ENCODE peak calls at places on chromosomes 4 and X, in eight cellular contexts. One of them, this sample, is unnamed.
A peak's percentile ranks its signal among the peaks of the same experiment; 100 is the strongest.

GRCh38 chr4:26822546-26822945 is 38.1 kb upstream of the STIM2 start:
- DNase-seq in GM23338: no peak
- DNase-seq in GM12865: peak; percentile 61
- DNase-seq in spleen: no peak
- DNase-seq in thoracic aorta: no peak
- DNase-seq in ovary: no peak
- DNase-seq in mucosa of descending colon: no peak
- DNase-seq in heart left ventricle: no peak
- DNase-seq in this sample: no peak

GRCh38 chr4:1463927-1464540 is 57.8 kb upstream of the NKX1-1 start:
- DNase-seq in GM23338: no peak
- DNase-seq in GM12865: no peak
- DNase-seq in spleen: no peak
- DNase-seq in thoracic aorta: no peak
- DNase-seq in ovary: no peak
- DNase-seq in mucosa of descending colon: no peak
- DNase-seq in heart left ventricle: no peak
- DNase-seq in this sample: peak; percentile 33

GRCh38 chrX:123562342-123563146 is 170.3 kb downstream of the THOC2 start:
- DNase-seq in GM23338: no peak
- DNase-seq in GM12865: no peak
- DNase-seq in spleen: no peak
- DNase-seq in thoracic aorta: no peak
- DNase-seq in ovary: no peak
- DNase-seq in mucosa of descending colon: no peak
- DNase-seq in heart left ventricle: no peak
- DNase-seq in this sample: no peak

GRCh38 chrX:28120076-28120475 is 138.8 kb upstream of the DCAF8L1 start:
- DNase-seq in GM23338: no peak
- DNase-seq in GM12865: no peak
- DNase-seq in spleen: no peak
- DNase-seq in thoracic aorta: no peak
- DNase-seq in ovary: no peak
- DNase-seq in mucosa of descending colon: no peak
- DNase-seq in heart left ventricle: no peak
- DNase-seq in this sample: no peak

GRCh38 chrX:22135994-22136684 is 104.0 kb downstream of the PHEX start:
- DNase-seq in GM23338: peak; percentile 60
- DNase-seq in GM12865: peak; percentile 43
- DNase-seq in spleen: no peak
- DNase-seq in thoracic aorta: no peak
- DNase-seq in ovary: no peak
- DNase-seq in mucosa of descending colon: peak; percentile 40
- DNase-seq in heart left ventricle: no peak
- DNase-seq in this sample: no peak

GRCh38 chr4:10087152-10087791 is 29.3 kb downstream of the WDR1 start:
- DNase-seq in GM23338: no peak
- DNase-seq in GM12865: no peak
- DNase-seq in spleen: peak; percentile 71
- DNase-seq in thoracic aorta: no peak
- DNase-seq in ovary: no peak
- DNase-seq in mucosa of descending colon: no peak
- DNase-seq in heart left ventricle: no peak
- DNase-seq in this sample: peak; percentile 35

GRCh38 chr4:113835005-113835404 is 73.5 kb upstream of the CAMK2D start:
- DNase-seq in GM23338: no peak
- DNase-seq in GM12865: no peak
- DNase-seq in spleen: no peak
- DNase-seq in thoracic aorta: no peak
- DNase-seq in ovary: no peak
- DNase-seq in mucosa of descending colon: no peak
- DNase-seq in heart left ventricle: no peak
- DNase-seq in this sample: no peak

GRCh38 chrX:68725966-68726365 is 78.5 kb downstream of the STARD8 start:
- DNase-seq in GM23338: no peak
- DNase-seq in GM12865: no peak
- DNase-seq in spleen: no peak
- DNase-seq in thoracic aorta: no peak
- DNase-seq in ovary: no peak
- DNase-seq in mucosa of descending colon: no peak
- DNase-seq in heart left ventricle: no peak
- DNase-seq in this sample: no peak

GRCh38 chr4:114694770-114695169 is 96.2 kb downstream of the UGT8 start:
- DNase-seq in GM23338: peak; percentile 62
- DNase-seq in GM12865: peak; percentile 52
- DNase-seq in spleen: no peak
- DNase-seq in thoracic aorta: no peak
- DNase-seq in ovary: no peak
- DNase-seq in mucosa of descending colon: no peak
- DNase-seq in heart left ventricle: no peak
- DNase-seq in this sample: no peak

GRCh38 chrX:10040961-10041360 is 73.8 kb downstream of the CLDN34 start:
- DNase-seq in GM23338: no peak
- DNase-seq in GM12865: no peak
- DNase-seq in spleen: no peak
- DNase-seq in thoracic aorta: no peak
- DNase-seq in ovary: no peak
- DNase-seq in mucosa of descending colon: no peak
- DNase-seq in heart left ventricle: no peak
- DNase-seq in this sample: no peak

GRCh38 chrX:78327370-78328048 is at the start of gene CYSLTR1:
- DNase-seq in GM23338: peak; percentile 3
- DNase-seq in GM12865: peak; percentile 62
- DNase-seq in spleen: no peak
- DNase-seq in thoracic aorta: no peak
- DNase-seq in ovary: no peak
- DNase-seq in mucosa of descending colon: peak; percentile 10
- DNase-seq in heart left ventricle: no peak
- DNase-seq in this sample: no peak

GRCh38 chr4:177302371-177303100 is 7.1 kb upstream of the NEIL3 start:
- DNase-seq in GM23338: no peak
- DNase-seq in GM12865: no peak
- DNase-seq in spleen: no peak
- DNase-seq in thoracic aorta: no peak
- DNase-seq in ovary: no peak
- DNase-seq in mucosa of descending colon: no peak
- DNase-seq in heart left ventricle: no peak
- DNase-seq in this sample: no peak

GRCh38 chr4:183200453-183200852 is 101.4 kb downstream of the WWC2 start:
- DNase-seq in GM23338: no peak
- DNase-seq in GM12865: no peak
- DNase-seq in spleen: no peak
- DNase-seq in thoracic aorta: no peak
- DNase-seq in ovary: peak; percentile 15
- DNase-seq in mucosa of descending colon: peak; percentile 24
- DNase-seq in heart left ventricle: peak; percentile 60
- DNase-seq in this sample: peak; percentile 88

GRCh38 chr4:21949073-21949457 is 493 bp upstream of the KCNIP4 start:
- DNase-seq in GM23338: peak; percentile 37
- DNase-seq in GM12865: no peak
- DNase-seq in spleen: peak; percentile 73
- DNase-seq in thoracic aorta: no peak
- DNase-seq in ovary: no peak
- DNase-seq in mucosa of descending colon: peak; percentile 7
- DNase-seq in heart left ventricle: peak; percentile 22
- DNase-seq in this sample: peak; percentile 64

GRCh38 chr4:123415977-123416376 is 19.4 kb downstream of the SPRY1 start:
- DNase-seq in GM23338: no peak
- DNase-seq in GM12865: no peak
- DNase-seq in spleen: no peak
- DNase-seq in thoracic aorta: no peak
- DNase-seq in ovary: no peak
- DNase-seq in mucosa of descending colon: no peak
- DNase-seq in heart left ventricle: no peak
- DNase-seq in this sample: no peak

GRCh38 chr4:23368081-23368697 is 521.7 kb downstream of the PPARGC1A start:
- DNase-seq in GM23338: peak; percentile 84
- DNase-seq in GM12865: no peak
- DNase-seq in spleen: no peak
- DNase-seq in thoracic aorta: no peak
- DNase-seq in ovary: no peak
- DNase-seq in mucosa of descending colon: peak; percentile 67
- DNase-seq in heart left ventricle: peak; percentile 60
- DNase-seq in this sample: no peak
- TF ChIP-seq CTCF in GM23338: peak; percentile 95
- TF ChIP-seq CTCF in GM12865: no peak
- TF ChIP-seq CTCF in spleen: no peak
- TF ChIP-seq CTCF in thoracic aorta: no peak
- TF ChIP-seq CTCF in ovary: no peak
- TF ChIP-seq CTCF in mucosa of descending colon: no peak
- TF ChIP-seq CTCF in heart left ventricle: peak; percentile 50
- TF ChIP-seq CTCF in this sample: peak; percentile 14

DNA sequence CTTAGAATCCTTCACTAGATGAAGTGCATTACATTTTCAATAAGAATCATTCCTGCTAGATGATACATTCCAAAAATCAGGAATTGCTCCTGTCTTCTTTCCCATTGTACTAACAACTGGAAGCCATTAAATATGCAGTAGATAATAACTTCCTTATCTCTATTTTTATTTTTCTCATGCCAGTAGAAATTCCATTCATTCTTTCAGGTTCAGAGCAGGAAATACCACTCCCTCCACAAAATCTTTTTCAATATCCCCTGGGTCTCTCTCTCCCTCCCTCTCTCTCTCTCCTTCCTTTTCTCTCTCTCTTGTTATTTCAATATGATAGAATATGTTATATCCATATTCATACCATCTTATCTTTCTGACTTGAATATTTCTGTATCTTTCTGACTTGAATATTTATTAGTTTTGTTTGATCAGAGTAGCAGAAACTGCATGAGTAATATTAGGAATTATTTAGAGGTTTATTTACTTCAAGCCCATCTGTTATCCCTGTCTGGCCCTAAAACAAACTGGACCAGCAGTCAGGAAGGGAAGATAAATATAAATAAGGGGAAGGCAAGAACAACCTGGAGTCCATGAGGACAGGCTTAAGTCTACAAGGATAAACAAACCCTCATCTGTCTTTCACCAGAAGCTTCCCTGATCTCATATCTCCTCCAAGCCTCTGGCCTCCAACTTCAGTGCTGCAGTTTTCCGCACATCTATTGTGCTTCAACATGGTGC is 525.1 kb downstream of the CENPC start:
- DNase-seq in GM23338: peak; percentile 4
- DNase-seq in GM12865: no peak
- DNase-seq in spleen: no peak
- DNase-seq in thoracic aorta: no peak
- DNase-seq in ovary: no peak
- DNase-seq in mucosa of descending colon: no peak
- DNase-seq in heart left ventricle: no peak
- DNase-seq in this sample: no peak
- H3K4me3 ChIP-seq in GM23338: no peak overlapping the region
- H3K4me3 ChIP-seq in GM12865: no peak overlapping the region
- H3K4me3 ChIP-seq in spleen: no peak overlapping the region
- H3K4me3 ChIP-seq in thoracic aorta: no peak overlapping the region
- H3K4me3 ChIP-seq in ovary: no peak overlapping the region
- H3K4me3 ChIP-seq in mucosa of descending colon: no peak overlapping the region
- H3K4me3 ChIP-seq in heart left ventricle: no peak overlapping the region
- H3K4me3 ChIP-seq in this sample: no peak overlapping the region

GRCh38 chr4:61837395-61837794 is 637.3 kb downstream of the ADGRL3 start:
- DNase-seq in GM23338: peak; percentile 36
- DNase-seq in GM12865: no peak
- DNase-seq in spleen: no peak
- DNase-seq in thoracic aorta: no peak
- DNase-seq in ovary: no peak
- DNase-seq in mucosa of descending colon: no peak
- DNase-seq in heart left ventricle: no peak
- DNase-seq in this sample: no peak
- TF ChIP-seq CTCF in GM23338: no peak
- TF ChIP-seq CTCF in GM12865: no peak
- TF ChIP-seq CTCF in spleen: no peak
- TF ChIP-seq CTCF in thoracic aorta: no peak
- TF ChIP-seq CTCF in ovary: no peak
- TF ChIP-seq CTCF in mucosa of descending colon: no peak
- TF ChIP-seq CTCF in heart left ventricle: no peak
- TF ChIP-seq CTCF in this sample: no peak

GRCh38 chr4:110619001-110619350 is 3.9 kb downstream of the PITX2 start:
- DNase-seq in GM23338: no peak
- DNase-seq in GM12865: no peak
- DNase-seq in spleen: no peak
- DNase-seq in thoracic aorta: no peak
- DNase-seq in ovary: no peak
- DNase-seq in mucosa of descending colon: no peak
- DNase-seq in heart left ventricle: no peak
- DNase-seq in this sample: no peak

GRCh38 chr4:110621328-110621812 is 1.5 kb downstream of the PITX2 start:
- DNase-seq in GM23338: peak; percentile 21
- DNase-seq in GM12865: no peak
- DNase-seq in spleen: no peak
- DNase-seq in thoracic aorta: no peak
- DNase-seq in ovary: no peak
- DNase-seq in mucosa of descending colon: no peak
- DNase-seq in heart left ventricle: no peak
- DNase-seq in this sample: no peak

GRCh38 chr4:110621839-110622751 is 782 bp downstream of the PITX2 start:
- DNase-seq in GM23338: peak; percentile 66
- DNase-seq in GM12865: no peak
- DNase-seq in spleen: no peak
- DNase-seq in thoracic aorta: no peak
- DNase-seq in ovary: no peak
- DNase-seq in mucosa of descending colon: no peak
- DNase-seq in heart left ventricle: no peak
- DNase-seq in this sample: no peak

GRCh38 chr4:110619401-110620247 is 3.3 kb downstream of the PITX2 start:
- DNase-seq in GM23338: peak; percentile 82
- DNase-seq in GM12865: no peak
- DNase-seq in spleen: no peak
- DNase-seq in thoracic aorta: no peak
- DNase-seq in ovary: no peak
- DNase-seq in mucosa of descending colon: no peak
- DNase-seq in heart left ventricle: no peak
- DNase-seq in this sample: no peak

DNA sequence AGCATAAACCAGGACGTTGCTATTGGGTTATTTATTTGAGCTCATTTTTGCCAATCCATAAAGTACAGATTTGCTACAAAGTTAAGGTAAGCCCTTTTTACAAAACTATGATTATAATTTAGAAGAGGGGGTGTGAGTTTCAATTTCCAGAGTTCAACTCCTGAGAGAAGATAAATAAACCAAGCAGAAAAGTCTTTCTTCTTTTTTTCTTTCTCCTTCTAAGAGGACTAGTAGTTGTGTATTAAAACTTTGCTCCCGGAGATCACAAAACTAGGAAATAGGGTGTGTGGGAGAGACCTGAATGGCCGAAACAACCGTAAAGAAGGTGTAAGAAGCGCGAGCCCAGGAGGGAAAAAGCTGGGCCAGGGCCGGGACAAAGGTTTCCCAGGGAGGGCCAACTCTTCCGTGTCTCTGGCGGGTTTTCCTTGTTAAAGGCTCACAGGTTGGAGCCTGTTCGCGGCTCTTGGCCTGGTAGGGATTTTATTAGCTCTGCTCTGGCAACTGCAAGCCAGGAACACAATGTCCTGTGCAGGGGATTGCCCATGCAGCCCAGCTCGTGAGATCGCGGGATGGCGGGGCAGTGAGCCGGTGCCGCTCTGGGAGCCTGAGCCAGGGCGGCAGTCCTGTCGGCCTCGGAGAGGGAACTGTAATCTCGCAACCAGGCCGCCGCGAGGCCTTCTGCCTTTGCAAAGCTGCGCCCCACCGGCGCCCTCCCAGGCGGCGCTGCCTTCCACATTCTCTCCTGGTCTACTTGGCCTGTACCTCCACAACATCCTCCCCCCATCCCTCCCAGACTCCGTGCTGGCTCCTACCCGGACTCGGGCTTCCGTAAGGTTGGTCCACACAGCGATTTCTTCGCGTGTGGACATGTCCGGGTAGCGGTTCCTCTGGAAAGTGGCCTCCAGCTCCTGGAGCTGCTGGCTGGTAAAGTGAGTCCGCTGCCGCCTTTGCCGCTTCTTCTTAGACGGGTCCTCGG is 2.2 kb downstream of the PITX2 start:
- DNase-seq in GM23338: peak; percentile 88
- DNase-seq in GM12865: peak; percentile 21
- DNase-seq in spleen: peak; percentile 69
- DNase-seq in thoracic aorta: no peak
- DNase-seq in ovary: no peak
- DNase-seq in mucosa of descending colon: peak; percentile 63
- DNase-seq in heart left ventricle: no peak
- DNase-seq in this sample: no peak
- H3K4me3 ChIP-seq in GM23338: peak overlapping the region; percentile 68
- H3K4me3 ChIP-seq in GM12865: no peak overlapping the region
- H3K4me3 ChIP-seq in spleen: peak overlapping the region; percentile 14
- H3K4me3 ChIP-seq in thoracic aorta: peak overlapping the region; percentile 68
- H3K4me3 ChIP-seq in ovary: no peak overlapping the region
- H3K4me3 ChIP-seq in mucosa of descending colon: no peak overlapping the region
- H3K4me3 ChIP-seq in heart left ventricle: no peak overlapping the region
- H3K4me3 ChIP-seq in this sample: no peak overlapping the region

This sample was measured in upper lobe of right lung.